ENCODE peak calls at places on chromosomes 3 and 15, in six cellular contexts. V, K, Z, E, P and Y are unnamed samples.

GRCh38 chr15:60512937-60513336 is 34.0 kb upstream of the ICE2 start:
- DNase-seq in V (no peak), K (no peak), Z (no peak), E (no peak), P (no peak), Y (no peak)

GRCh38 chr3:172061724-172062184 is 22.4 kb downstream of the FNDC3B start:
- DNase-seq in V (no peak), K (peak), Z (peak), E (peak), P (peak), Y (no peak)

GRCh38 chr15:40487816-40488682 is 17.3 kb downstream of the CHST14 start:
- DNase-seq in V (no peak), K (no peak), Z (no peak), E (no peak), P (no peak), Y (no peak)

GRCh38 chr3:24583004-24583403 is 88.4 kb upstream of the THRB start:
- DNase-seq in V (no peak), K (no peak), Z (peak), E (no peak), P (peak), Y (no peak)

GRCh38 chr15:85756411-85757072 is 38.2 kb downstream of the KLHL25 start:
- DNase-seq in V (no peak), K (no peak), Z (no peak), E (no peak), P (no peak), Y (no peak)

GRCh38 chr15:40793216-40793989 is 13.5 kb upstream of the ZFYVE19 start:
- DNase-seq in V (no peak), K (peak), Z (peak), E (no peak), P (peak), Y (peak)

GRCh38 chr3:148466143-148466542 is 231.6 kb upstream of the AGTR1 start:
- DNase-seq in V (no peak), K (no peak), Z (peak), E (no peak), P (peak), Y (no peak)

GRCh38 chr3:151428386-151428785 is 32.5 kb downstream of the IGSF10 start:
- DNase-seq in V (no peak), K (no peak), Z (no peak), E (no peak), P (no peak), Y (no peak)

GRCh38 chr3:46221368-46221767 is 13.3 kb upstream of the CCR1 start:
- DNase-seq in V (no peak), K (no peak), Z (no peak), E (no peak), P (no peak), Y (no peak)

GRCh38 chr3:107619549-107619948 is 96.8 kb downstream of the BBX start:
- DNase-seq in V (no peak), K (no peak), Z (no peak), E (no peak), P (no peak), Y (no peak)

GRCh38 chr3:105811518-105812193 is 57.2 kb downstream of the CBLB start:
- DNase-seq in V (no peak), K (no peak), Z (no peak), E (no peak), P (no peak), Y (no peak)

GRCh38 chr3:38008191-38008701 is 17.7 kb downstream of the VILL start:
- DNase-seq in V (no peak), K (no peak), Z (no peak), E (no peak), P (no peak), Y (no peak)

GRCh38 chr15:51751687-51752683 is 588 bp downstream of the TMOD2 start:
- DNase-seq in V (peak), K (peak), Z (no peak), E (peak), P (no peak), Y (no peak)

GRCh38 chr15:86064326-86064725 is 15.3 kb upstream of the AGBL1 start:
- DNase-seq in V (no peak), K (no peak), Z (no peak), E (no peak), P (no peak), Y (no peak)

GRCh38 chr15:88752956-88753355 is 50.3 kb upstream of the ACAN start:
- DNase-seq in V (no peak), K (no peak), Z (no peak), E (no peak), P (no peak), Y (no peak)

GRCh38 chr3:72665103-72665502 is 183.1 kb downstream of the SHQ1 start:
- DNase-seq in V (no peak), K (no peak), Z (no peak), E (no peak), P (no peak), Y (no peak)

GRCh38 chr3:72664576-72664975 is 183.7 kb downstream of the SHQ1 start:
- DNase-seq in V (no peak), K (no peak), Z (peak), E (no peak), P (peak), Y (no peak)

GRCh38 chr3:72666444-72666755 is 181.8 kb downstream of the SHQ1 start:
- DNase-seq in V (no peak), K (no peak), Z (no peak), E (no peak), P (no peak), Y (no peak)

GRCh38 chr3:72664171-72664570 is 184.1 kb downstream of the SHQ1 start:
- DNase-seq in V (no peak), K (no peak), Z (no peak), E (no peak), P (no peak), Y (no peak)

GRCh38 chr3:72665701-72666443 is 182.4 kb downstream of the SHQ1 start:
- DNase-seq in V (peak), K (no peak), Z (no peak), E (peak), P (peak), Y (no peak)
- TF ChIP-seq CTCF in V (peak), K (peak), Z (peak), E (peak), P (peak), Y (peak)

DNA sequence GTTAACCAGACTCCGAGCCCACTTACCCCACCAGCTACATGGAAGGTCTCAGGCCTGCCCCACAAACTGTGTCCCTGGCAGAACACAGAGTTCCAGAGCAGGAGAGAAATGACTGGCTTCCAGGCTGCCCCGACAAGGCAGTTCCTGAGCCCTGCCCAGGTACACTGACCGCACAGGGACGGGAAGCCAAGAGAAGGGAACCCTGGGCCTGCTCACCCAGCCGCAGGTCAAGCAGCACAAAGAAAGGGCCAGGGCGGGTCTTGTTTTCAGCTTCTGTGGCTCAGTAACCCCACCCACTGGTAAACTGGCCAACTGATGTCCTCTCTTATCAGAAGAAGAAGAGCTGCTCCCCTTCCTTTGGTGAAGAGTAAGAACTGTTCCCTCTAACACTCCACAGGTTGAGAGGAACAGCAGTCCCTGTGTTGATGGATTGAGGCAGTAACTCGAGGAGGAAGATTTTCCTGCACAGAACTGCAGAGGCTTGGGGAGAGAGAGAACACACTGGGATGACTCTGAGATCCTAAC is 68.4 kb downstream of the CRTC3 start:
- DNase-seq in V (no peak), K (peak), Z (no peak), E (no peak), P (peak), Y (no peak)
- TF ChIP-seq CTCF in V (no peak), K (no peak), Z (no peak), E (no peak), P (peak), Y (no peak)

GRCh38 chr15:68316061-68316804 is 38.7 kb downstream of the FEM1B start:
- DNase-seq in V (peak), K (no peak), Z (peak), E (no peak), P (no peak), Y (no peak)
- TF ChIP-seq CTCF in V (peak), K (peak), Z (peak), E (peak), P (peak), Y (peak)

GRCh38 chr3:114858329-114858728 is 288.8 kb downstream of the ZBTB20 start:
- DNase-seq in V (no peak), K (no peak), Z (no peak), E (no peak), P (no peak), Y (no peak)

GRCh38 chr3:114852974-114853373 is 294.1 kb downstream of the ZBTB20 start:
- DNase-seq in V (no peak), K (no peak), Z (no peak), E (no peak), P (no peak), Y (no peak)

GRCh38 chr3:114857281-114857680 is 289.8 kb downstream of the ZBTB20 start:
- DNase-seq in V (no peak), K (no peak), Z (no peak), E (no peak), P (no peak), Y (no peak)

GRCh38 chr3:114856867-114857266 is 290.2 kb downstream of the ZBTB20 start:
- DNase-seq in V (no peak), K (no peak), Z (no peak), E (no peak), P (no peak), Y (no peak)

GRCh38 chr3:114855839-114856238 is 291.2 kb downstream of the ZBTB20 start:
- DNase-seq in V (no peak), K (no peak), Z (no peak), E (no peak), P (no peak), Y (no peak)
- TF ChIP-seq CTCF in V (no peak), K (no peak), Z (no peak), E (no peak), P (no peak), Y (no peak)

GRCh38 chr3:908839-909238 is 184.0 kb upstream of the CNTN6 start:
- DNase-seq in V (no peak), K (peak), Z (no peak), E (no peak), P (no peak), Y (no peak)
- TF ChIP-seq CTCF in V (peak), K (peak), Z (no peak), E (no peak), P (no peak), Y (peak)

GRCh38 chr3:135503429-135504083 is 462.0 kb upstream of the PPP2R3A start:
- DNase-seq in V (peak), K (peak), Z (peak), E (peak), P (peak), Y (peak)
- TF ChIP-seq CTCF in V (peak), K (peak), Z (peak), E (peak), P (peak), Y (peak)